ENCODE peak calls at places on chromosomes 3 and 15, in nine cellular contexts. U, N, G, P, E, R, I, F and S are unnamed samples.

GRCh38 chr15:35019401-35020327 is 31.6 kb upstream of the ZNF770 start:
- DNase-seq in U (no peak), I (no peak), P (no peak), E (no peak), G (no peak), N (no peak), F (no peak), R (peak), S (no peak)

GRCh38 chr3:24741506-24741905 is 246.9 kb upstream of the THRB start:
- DNase-seq in R (no peak), P (no peak), E (no peak), N (no peak), G (no peak), U (no peak), F (no peak), I (no peak), S (no peak)

GRCh38 chr3:13688824-13689223 is 139.9 kb downstream of the FBLN2 start:
- DNase-seq in U (no peak), F (no peak), N (no peak), E (no peak), R (no peak), P (no peak), G (no peak), I (no peak), S (no peak)

GRCh38 chr3:43838877-43839276 is 148.1 kb downstream of the ABHD5 start:
- DNase-seq in R (no peak), E (no peak), P (no peak), N (no peak), I (no peak), U (no peak), F (no peak), G (no peak), S (no peak)

GRCh38 chr3:103295974-103296570 is 861.3 kb downstream of the ZPLD1 start:
- DNase-seq in N (peak), E (no peak), F (peak), I (no peak), P (peak), R (no peak), U (no peak), G (no peak), S (no peak)

GRCh38 chr15:101372149-101372577 is 77.1 kb upstream of the SNRPA1 start:
- DNase-seq in F (no peak), E (no peak), G (no peak), R (no peak), N (no peak), U (no peak), I (no peak), P (no peak), S (no peak)

GRCh38 chr15:67130673-67131601 is 65.5 kb downstream of the SMAD3 start:
- DNase-seq in U (no peak), R (no peak), E (peak), N (no peak), P (no peak), F (no peak), G (no peak), I (peak), S (no peak)

GRCh38 chr3:81544385-81544784 is 217.1 kb downstream of the GBE1 start:
- DNase-seq in R (no peak), I (no peak), P (no peak), G (no peak), F (no peak), E (no peak), N (no peak), U (no peak), S (no peak)

GRCh38 chr3:77041156-77041696 is 1.3 kb downstream of the ROBO2 start:
- DNase-seq in F (peak), G (no peak), P (no peak), N (no peak), E (no peak), I (no peak), U (no peak), R (no peak), S (no peak)

GRCh38 chr3:5057857-5058324 is 64.2 kb upstream of the ARL8B start:
- DNase-seq in I (peak), U (peak), E (peak), R (peak), G (peak), N (peak), F (peak), P (peak), S (peak)

GRCh38 chr15:93244691-93245615 is 155.9 kb upstream of the RGMA start:
- DNase-seq in P (no peak), U (no peak), N (no peak), F (no peak), G (no peak), E (no peak), R (no peak), I (no peak), S (no peak)

GRCh38 chr3:133192363-133192945 is 154.3 kb downstream of the TMEM108 start:
- DNase-seq in N (no peak), R (no peak), E (no peak), I (no peak), P (no peak), U (no peak), F (no peak), G (no peak), S (no peak)

GRCh38 chr3:87026246-87026645 is 35.3 kb upstream of the VGLL3 start:
- DNase-seq in U (peak), F (no peak), I (no peak), P (no peak), R (no peak), N (no peak), G (no peak), E (no peak), S (no peak)

GRCh38 chr3:63892773-63893352 is 19.3 kb downstream of the SCAANT1 start:
- DNase-seq in N (no peak), G (no peak), U (no peak), R (no peak), E (no peak), P (no peak), F (no peak), I (no peak), S (no peak)

GRCh38 chr3:124558898-124559649 is 171.2 kb upstream of the UMPS start:
- DNase-seq in N (peak), G (no peak), P (no peak), U (peak), R (no peak), I (peak), E (peak), F (peak), S (no peak)

GRCh38 chr3:23480981-23481380 is 277.9 kb downstream of the UBE2E2 start:
- DNase-seq in U (no peak), I (no peak), P (no peak), N (no peak), R (no peak), E (no peak), G (no peak), F (no peak), S (no peak)

GRCh38 chr3:52934626-52935530 is 37.5 kb upstream of the STIMATE start:
- DNase-seq in I (peak), U (peak), N (peak), G (peak), F (peak), R (peak), E (no peak), P (peak), S (peak)

GRCh38 chr3:108437439-108437838 is 73.0 kb downstream of the MYH15 start:
- DNase-seq in G (no peak), R (no peak), N (no peak), U (peak), E (no peak), F (peak), P (no peak), I (no peak), S (no peak)

GRCh38 chr15:65421360-65422215 is 1.2 kb downstream of the IGDCC4 start:
- DNase-seq in R (peak), I (peak), N (peak), P (no peak), F (peak), G (no peak), U (no peak), E (peak), S (peak)

GRCh38 chr3:174363256-174363655 is 495.9 kb upstream of the NAALADL2 start:
- DNase-seq in N (no peak), I (no peak), E (no peak), G (no peak), P (no peak), F (no peak), R (no peak), U (no peak), S (no peak)

GRCh38 chr3:90052425-90052950 is 945.1 kb downstream of the EPHA3 start:
- DNase-seq in N (no peak), U (no peak), G (no peak), R (no peak), P (no peak), F (no peak), E (no peak), I (no peak), S (no peak)

GRCh38 chr3:54784021-54784420 is 143.8 kb downstream of the LRTM1 start:
- DNase-seq in G (no peak), R (no peak), U (no peak), P (no peak), I (no peak), F (no peak), N (no peak), E (no peak), S (no peak)

GRCh38 chr15:67296684-67297083 is 42.1 kb downstream of the IQCH start:
- DNase-seq in I (no peak), R (no peak), E (no peak), P (no peak), N (no peak), G (peak), F (no peak), U (no peak), S (no peak)

GRCh38 chr15:55289011-55289572 is 521 bp downstream of the RAB27A start:
- DNase-seq in E (no peak), N (no peak), G (peak), R (peak), P (peak), U (peak), F (no peak), I (peak), S (peak)